ENCODE peak calls at places on chromosome 2, in eight cellular contexts. H is OCI-LY7, F is H9, A is fibroblast of lung, K is A549, Q is hepatocyte, W is SK-N-SH, N is astrocyte. C is an unnamed sample.

GRCh38 chr2:174138161-174138560 is 110.2 kb downstream of the OLA1 start:
- DNase-seq in N (no peak), F (no peak), Q (no peak), H (peak; percentile 10), W (no peak), K (peak; percentile 48), A (peak; percentile 14), C (no peak)

GRCh38 chr2:155643056-155643775 is 689.3 kb downstream of the NR4A2 start:
- DNase-seq in K (no peak), N (no peak), A (no peak), W (no peak), H (no peak), Q (no peak), F (no peak), C (no peak)

GRCh38 chr2:163341426-163341825 is 394.4 kb downstream of the FIGN start:
- DNase-seq in W (no peak), K (no peak), Q (no peak), H (peak; percentile 2), A (no peak), N (peak; percentile 92), F (no peak), C (no peak)

GRCh38 chr2:10404324-10405143 is 43.6 kb downstream of the ODC1 start:
- DNase-seq in F (no peak), H (no peak), N (no peak), Q (no peak), K (no peak), W (peak; percentile 68), A (no peak), C (no peak)

GRCh38 chr2:201715459-201715858 is 17.0 kb upstream of the MPP4 start:
- DNase-seq in N (no peak), F (no peak), A (no peak), Q (peak; percentile 56), K (no peak), H (no peak), W (no peak), C (no peak)

GRCh38 chr2:102634831-102635241 is 15.5 kb downstream of the SLC9A2 start:
- DNase-seq in Q (no peak), N (no peak), H (no peak), A (no peak), W (no peak), K (no peak), F (no peak), C (no peak)

GRCh38 chr2:25201265-25201664 is 32.9 kb upstream of the POMC start:
- DNase-seq in Q (no peak), N (no peak), A (no peak), W (no peak), H (no peak), F (peak; percentile 56), K (peak; percentile 45), C (no peak)

GRCh38 chr2:173184031-173185004 is 108.7 kb downstream of the MAP3K20 start:
- DNase-seq in H (no peak), Q (peak; percentile 66), A (peak; percentile 99), W (peak; percentile 7), N (peak; percentile 99), F (peak; percentile 59), K (peak; percentile 96), C (no peak)

GRCh38 chr2:111227716-111228141 is 107.0 kb downstream of the BCL2L11 start:
- DNase-seq in H (no peak), W (no peak), Q (no peak), N (peak; percentile 86), A (peak; percentile 44), F (peak; percentile 41), K (peak; percentile 8), C (no peak)

GRCh38 chr2:111231532-111232252 is 111.0 kb downstream of the BCL2L11 start:
- DNase-seq in W (no peak), A (no peak), H (peak; percentile 23), N (no peak), F (no peak), K (no peak), Q (no peak), C (no peak)

GRCh38 chr2:111225871-111226270 is 105.2 kb downstream of the BCL2L11 start:
- DNase-seq in K (no peak), F (no peak), N (no peak), H (no peak), Q (no peak), W (no peak), A (no peak), C (no peak)

GRCh38 chr2:111222204-111222866 is 101.6 kb downstream of the BCL2L11 start:
- DNase-seq in N (no peak), H (no peak), K (no peak), W (no peak), A (no peak), Q (no peak), F (no peak), C (no peak)

DNA sequence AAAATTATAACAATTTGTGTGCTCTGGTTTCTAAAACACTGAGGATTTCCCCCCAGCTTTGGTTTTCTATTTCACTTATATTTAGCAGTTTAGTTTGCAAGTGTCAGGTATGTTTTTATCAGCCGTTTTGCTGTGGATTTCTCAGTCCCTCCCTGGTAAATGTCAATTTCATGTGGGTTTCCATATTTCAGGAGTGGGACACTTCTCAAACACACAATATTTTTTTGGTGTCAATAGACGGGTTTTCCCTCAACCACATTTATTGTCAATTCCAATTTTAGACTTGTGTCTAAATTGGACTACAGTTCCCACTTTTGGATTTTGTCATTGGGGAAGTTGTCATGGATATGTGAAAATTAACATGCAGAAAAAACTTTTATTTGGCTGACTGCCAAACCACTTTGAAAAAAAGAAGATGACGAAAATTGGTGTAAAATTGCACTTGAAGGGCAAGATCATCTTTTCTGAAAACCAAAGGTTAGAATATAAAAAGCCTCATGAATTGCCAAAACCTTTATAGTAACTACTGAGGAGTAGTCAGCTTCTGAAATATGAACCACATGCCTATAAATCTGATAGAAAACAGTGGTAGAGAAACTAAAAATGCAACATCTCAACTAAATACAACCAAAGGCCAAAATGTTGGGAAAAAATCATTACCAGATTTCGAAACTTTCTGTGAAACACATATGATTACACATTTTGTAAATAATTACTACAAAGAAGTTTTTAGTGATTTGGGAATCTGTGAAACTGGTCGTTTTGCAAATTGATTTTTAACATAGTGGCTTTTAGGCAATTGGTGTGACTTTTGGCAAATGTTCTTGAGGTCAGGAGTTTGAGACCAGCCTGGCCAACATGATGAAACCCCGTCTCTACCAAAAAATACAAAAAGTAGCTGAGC is 106.3 kb downstream of the BCL2L11 start:
- DNase-seq in N (peak; percentile 53), F (no peak), W (no peak), A (peak; percentile 79), H (no peak), K (no peak), Q (no peak), C (no peak)
- H3K4me2 ChIP-seq in N (no peak overlapping the region), F (no peak overlapping the region), W (no peak overlapping the region), A (no peak overlapping the region), H (no peak overlapping the region), K (no peak overlapping the region), Q (no peak overlapping the region), C (no peak overlapping the region)

GRCh38 chr2:227610123-227610522 is 4.5 kb downstream of the SCYGR3 start:
- DNase-seq in Q (no peak), H (no peak), W (no peak), N (no peak), F (no peak), A (no peak), K (no peak), C (no peak)

GRCh38 chr2:227608469-227609338 is 5.9 kb downstream of the SCYGR3 start:
- DNase-seq in H (no peak), A (no peak), K (no peak), W (no peak), Q (no peak), N (no peak), F (no peak), C (peak; percentile 10)

GRCh38 chr2:227606476-227606875 is 7.8 kb downstream of the SCYGR2 start:
- DNase-seq in Q (no peak), K (no peak), A (no peak), H (no peak), W (no peak), N (no peak), F (no peak), C (no peak)

GRCh38 chr2:227612546-227613271 is 1.9 kb downstream of the SCYGR3 start:
- DNase-seq in H (no peak), W (no peak), Q (no peak), A (no peak), K (no peak), N (no peak), F (no peak), C (no peak)

GRCh38 chr2:227607969-227608368 is 6.7 kb downstream of the SCYGR3 start:
- DNase-seq in K (no peak), Q (no peak), A (no peak), W (no peak), F (no peak), N (no peak), H (no peak), C (no peak)
- H3K4me2 ChIP-seq in K (no peak overlapping the region), Q (no peak overlapping the region), A (no peak overlapping the region), W (no peak overlapping the region), F (no peak overlapping the region), N (no peak overlapping the region), H (no peak overlapping the region), C (no peak overlapping the region)

DNA sequence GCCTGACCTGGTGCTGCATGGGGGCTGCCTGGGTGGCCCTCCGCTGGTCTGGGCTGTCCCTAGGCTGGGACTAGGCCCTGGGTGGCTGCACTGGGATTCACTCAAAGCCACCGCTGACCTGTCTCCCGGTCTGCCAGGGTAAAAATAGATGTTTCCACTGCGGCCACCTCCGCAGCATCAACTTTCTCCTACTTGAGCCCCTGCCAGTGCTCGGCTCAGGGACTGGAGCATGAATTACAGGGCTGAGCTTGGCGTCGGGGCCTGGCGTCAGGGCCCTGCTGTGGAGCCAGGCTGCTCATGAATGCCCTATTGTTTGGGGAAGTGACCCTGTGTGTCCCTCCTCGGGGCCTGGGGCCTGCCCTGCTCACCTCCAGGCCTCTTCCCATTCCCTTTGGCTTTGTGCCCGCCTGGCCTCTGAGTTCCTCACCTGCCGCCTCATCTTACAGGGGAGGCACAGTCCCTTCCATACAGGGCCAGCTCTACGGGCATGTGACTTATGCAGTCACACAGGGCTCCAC is 247.6 kb downstream of the DYSF start:
- DNase-seq in A (no peak), N (peak; percentile 28), K (no peak), F (no peak), W (no peak), Q (no peak), H (no peak), C (no peak)
- H3K4me2 ChIP-seq in A (no peak overlapping the region), N (no peak overlapping the region), K (no peak overlapping the region), F (no peak overlapping the region), W (no peak overlapping the region), Q (no peak overlapping the region), H (no peak overlapping the region), C (no peak overlapping the region)

GRCh38 chr2:109320195-109320935 is 191.4 kb downstream of the SH3RF3 start:
- DNase-seq in A (no peak), Q (no peak), F (no peak), W (no peak), N (no peak), H (no peak), K (no peak), C (peak; percentile 26)

GRCh38 chr2:109317471-109318090 is 188.6 kb downstream of the SH3RF3 start:
- DNase-seq in Q (no peak), H (no peak), K (no peak), A (peak; percentile 72), F (no peak), N (no peak), W (no peak), C (no peak)

GRCh38 chr2:109321570-109321969 is 192.6 kb downstream of the SH3RF3 start:
- DNase-seq in A (peak; percentile 79), W (no peak), K (no peak), N (no peak), F (no peak), H (no peak), Q (no peak), C (no peak)

GRCh38 chr2:109318150-109318948 is 189.3 kb downstream of the SH3RF3 start:
- DNase-seq in K (no peak), F (no peak), H (no peak), A (peak; percentile 98), N (peak; percentile 94), Q (peak; percentile 69), W (peak; percentile 82), C (no peak)

DNA sequence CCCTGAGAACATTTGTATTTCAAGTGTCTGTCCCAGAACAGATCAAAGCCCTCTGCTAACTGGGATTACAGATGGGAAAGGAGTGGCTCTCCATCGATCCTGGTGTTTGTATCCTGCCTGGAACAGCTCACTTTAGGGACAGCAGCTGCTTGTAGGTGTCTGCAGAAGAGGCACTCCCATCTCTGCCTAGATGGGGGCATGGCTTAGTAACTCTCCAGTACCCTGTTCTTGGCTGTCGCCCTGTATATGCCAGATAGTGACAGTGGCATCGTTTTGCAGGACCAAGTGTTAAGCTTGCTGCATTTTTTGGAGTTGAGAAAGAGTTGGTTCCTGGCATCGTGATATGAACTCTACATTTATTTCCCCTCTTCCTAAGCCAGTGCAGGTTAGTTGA is 189.9 kb downstream of the SH3RF3 start:
- DNase-seq in N (no peak), A (no peak), H (no peak), K (no peak), W (no peak), F (no peak), Q (no peak), C (no peak)
- H3K4me2 ChIP-seq in N (peak overlapping the region; percentile 70), A (peak overlapping the region; percentile 38), H (no peak overlapping the region), K (no peak overlapping the region), W (no peak overlapping the region), F (no peak overlapping the region), Q (peak overlapping the region; percentile 67), C (no peak overlapping the region)

C was measured in DND-41.